ENCODE peak calls at places on chromosomes 5 and 9, in eight cellular contexts. One of them, this sample, is unnamed.

GRCh38 chr9:109886050-109886449 is 106.1 kb downstream of the PALM2AKAP2 start:
- DNase-seq in MCF 10A: no peak
- DNase-seq in retinal pigment epithelial cell: no peak
- DNase-seq in left ventricle myocardium inferior: peak
- DNase-seq in HEK293T: no peak
- DNase-seq in cardiac fibroblast: peak
- DNase-seq in GM03348: no peak
- DNase-seq in ELR: no peak
- DNase-seq in this sample: peak

GRCh38 chr9:69215774-69216482 is 41.9 kb downstream of the TJP2 start:
- DNase-seq in ELR: no peak
- DNase-seq in MCF 10A: no peak
- DNase-seq in HEK293T: no peak
- DNase-seq in GM03348: no peak
- DNase-seq in cardiac fibroblast: peak
- DNase-seq in retinal pigment epithelial cell: no peak
- DNase-seq in left ventricle myocardium inferior: no peak
- DNase-seq in this sample: peak

GRCh38 chr5:98638701-98639100 is 134.8 kb upstream of the RGMB start:
- DNase-seq in ELR: peak
- DNase-seq in GM03348: peak
- DNase-seq in retinal pigment epithelial cell: no peak
- DNase-seq in cardiac fibroblast: peak
- DNase-seq in left ventricle myocardium inferior: no peak
- DNase-seq in HEK293T: no peak
- DNase-seq in MCF 10A: no peak
- DNase-seq in this sample: no peak

GRCh38 chr9:107484117-107484723 is 5.3 kb downstream of the KLF4 start:
- DNase-seq in ELR: peak
- DNase-seq in MCF 10A: peak
- DNase-seq in cardiac fibroblast: peak
- DNase-seq in left ventricle myocardium inferior: no peak
- DNase-seq in retinal pigment epithelial cell: no peak
- DNase-seq in HEK293T: peak
- DNase-seq in GM03348: peak
- DNase-seq in this sample: peak

GRCh38 chr9:36007309-36007708 is 29.4 kb upstream of the RECK start:
- DNase-seq in cardiac fibroblast: no peak
- DNase-seq in GM03348: no peak
- DNase-seq in MCF 10A: no peak
- DNase-seq in HEK293T: no peak
- DNase-seq in left ventricle myocardium inferior: no peak
- DNase-seq in ELR: no peak
- DNase-seq in retinal pigment epithelial cell: no peak
- DNase-seq in this sample: peak

GRCh38 chr9:106179181-106179580 is 484.8 kb downstream of the TMEM38B start:
- DNase-seq in GM03348: no peak
- DNase-seq in retinal pigment epithelial cell: no peak
- DNase-seq in left ventricle myocardium inferior: no peak
- DNase-seq in ELR: no peak
- DNase-seq in HEK293T: no peak
- DNase-seq in MCF 10A: no peak
- DNase-seq in cardiac fibroblast: no peak
- DNase-seq in this sample: no peak

GRCh38 chr5:171777420-171777759 is 8.2 kb upstream of the SMIM23 start:
- DNase-seq in left ventricle myocardium inferior: no peak
- DNase-seq in GM03348: no peak
- DNase-seq in cardiac fibroblast: no peak
- DNase-seq in ELR: no peak
- DNase-seq in retinal pigment epithelial cell: no peak
- DNase-seq in HEK293T: no peak
- DNase-seq in MCF 10A: no peak
- DNase-seq in this sample: no peak

GRCh38 chr9:86410281-86410680 is 56.1 kb upstream of the TUT7 start:
- DNase-seq in ELR: no peak
- DNase-seq in GM03348: no peak
- DNase-seq in MCF 10A: no peak
- DNase-seq in HEK293T: no peak
- DNase-seq in retinal pigment epithelial cell: no peak
- DNase-seq in left ventricle myocardium inferior: no peak
- DNase-seq in cardiac fibroblast: no peak
- DNase-seq in this sample: no peak

GRCh38 chr5:158154226-158155005 is 295.5 kb upstream of the CLINT1 start:
- DNase-seq in retinal pigment epithelial cell: peak
- DNase-seq in cardiac fibroblast: peak
- DNase-seq in MCF 10A: peak
- DNase-seq in GM03348: peak
- DNase-seq in left ventricle myocardium inferior: no peak
- DNase-seq in HEK293T: no peak
- DNase-seq in ELR: peak
- DNase-seq in this sample: peak

GRCh38 chr9:136187683-136188586 is 17.0 kb downstream of the LHX3 start:
- DNase-seq in left ventricle myocardium inferior: no peak
- DNase-seq in retinal pigment epithelial cell: no peak
- DNase-seq in MCF 10A: no peak
- DNase-seq in cardiac fibroblast: no peak
- DNase-seq in HEK293T: no peak
- DNase-seq in ELR: no peak
- DNase-seq in GM03348: no peak
- DNase-seq in this sample: no peak

GRCh38 chr5:132489051-132489770 is 1.4 kb downstream of the IRF1 start:
- DNase-seq in cardiac fibroblast: no peak
- DNase-seq in left ventricle myocardium inferior: no peak
- DNase-seq in GM03348: no peak
- DNase-seq in MCF 10A: no peak
- DNase-seq in HEK293T: no peak
- DNase-seq in retinal pigment epithelial cell: no peak
- DNase-seq in ELR: no peak
- DNase-seq in this sample: no peak

GRCh38 chr5:72292411-72292810 is 27.6 kb downstream of the MRPS27 start:
- DNase-seq in ELR: no peak
- DNase-seq in left ventricle myocardium inferior: no peak
- DNase-seq in retinal pigment epithelial cell: no peak
- DNase-seq in HEK293T: no peak
- DNase-seq in GM03348: no peak
- DNase-seq in cardiac fibroblast: no peak
- DNase-seq in MCF 10A: no peak
- DNase-seq in this sample: no peak